ENCODE peak calls at places on chromosome 22, in six cellular contexts. S, H, C, L, N and X are unnamed samples.

GRCh38 chr22:35306350-35306967 is 6.8 kb downstream of the TOM1 start:
- DNase-seq in S (no peak), H (no peak), C (peak), L (no peak), N (no peak), X (no peak)

GRCh38 chr22:50259302-50259701 is 2.2 kb downstream of the MAPK12 start:
- DNase-seq in S (no peak), H (no peak), C (no peak), L (no peak), N (no peak), X (no peak)

GRCh38 chr22:17754233-17754925 is 19.9 kb downstream of the BID start:
- DNase-seq in S (no peak), H (no peak), C (no peak), L (no peak), N (no peak), X (no peak)

GRCh38 chr22:31753634-31754471 is at the start of gene DEPDC5:
- DNase-seq in S (peak), H (peak), C (peak), L (peak), N (peak), X (peak)

GRCh38 chr22:48605856-48606255 is 1221.8 kb downstream of the BRD1 start:
- DNase-seq in S (no peak), H (no peak), C (no peak), L (no peak), N (no peak), X (no peak)

GRCh38 chr22:50201191-50202129 is 649 bp downstream of the SELENOO start:
- DNase-seq in S (no peak), H (no peak), C (no peak), L (no peak), N (no peak), X (no peak)

GRCh38 chr22:17563936-17564391 is 666 bp downstream of the SLC25A18 start:
- DNase-seq in S (peak), H (peak), C (no peak), L (peak), N (no peak), X (no peak)

GRCh38 chr22:40519284-40519947 is 117.1 kb downstream of the MRTFA start:
- DNase-seq in S (no peak), H (no peak), C (no peak), L (no peak), N (no peak), X (no peak)

GRCh38 chr22:17779286-17780115 is 5.2 kb upstream of the BID start:
- DNase-seq in S (no peak), H (no peak), C (no peak), L (no peak), N (no peak), X (no peak)

GRCh38 chr22:47388778-47389177 is 626.3 kb downstream of the TBC1D22A start:
- DNase-seq in S (no peak), H (no peak), C (no peak), L (no peak), N (no peak), X (no peak)

GRCh38 chr22:48357196-48357595 is 1470.5 kb downstream of the BRD1 start:
- DNase-seq in S (no peak), H (no peak), C (no peak), L (no peak), N (no peak), X (no peak)

GRCh38 chr22:20833225-20833665 is 25.4 kb downstream of the PI4KA start:
- DNase-seq in S (no peak), H (no peak), C (no peak), L (no peak), N (no peak), X (no peak)

GRCh38 chr22:19195796-19196731 is 17.5 kb upstream of the SLC25A1 start:
- DNase-seq in S (no peak), H (no peak), C (no peak), L (no peak), N (no peak), X (no peak)

GRCh38 chr22:31081963-31082605 is 966 bp downstream of the SMTN start:
- DNase-seq in S (peak), H (peak), C (peak), L (peak), N (no peak), X (no peak)

GRCh38 chr22:19718255-19719054 is 4.2 kb downstream of the SEPTIN5 start:
- DNase-seq in S (no peak), H (no peak), C (no peak), L (no peak), N (no peak), X (no peak)

GRCh38 chr22:47332246-47332980 is 570.0 kb downstream of the TBC1D22A start:
- DNase-seq in S (no peak), H (no peak), C (no peak), L (no peak), N (no peak), X (no peak)

DNA sequence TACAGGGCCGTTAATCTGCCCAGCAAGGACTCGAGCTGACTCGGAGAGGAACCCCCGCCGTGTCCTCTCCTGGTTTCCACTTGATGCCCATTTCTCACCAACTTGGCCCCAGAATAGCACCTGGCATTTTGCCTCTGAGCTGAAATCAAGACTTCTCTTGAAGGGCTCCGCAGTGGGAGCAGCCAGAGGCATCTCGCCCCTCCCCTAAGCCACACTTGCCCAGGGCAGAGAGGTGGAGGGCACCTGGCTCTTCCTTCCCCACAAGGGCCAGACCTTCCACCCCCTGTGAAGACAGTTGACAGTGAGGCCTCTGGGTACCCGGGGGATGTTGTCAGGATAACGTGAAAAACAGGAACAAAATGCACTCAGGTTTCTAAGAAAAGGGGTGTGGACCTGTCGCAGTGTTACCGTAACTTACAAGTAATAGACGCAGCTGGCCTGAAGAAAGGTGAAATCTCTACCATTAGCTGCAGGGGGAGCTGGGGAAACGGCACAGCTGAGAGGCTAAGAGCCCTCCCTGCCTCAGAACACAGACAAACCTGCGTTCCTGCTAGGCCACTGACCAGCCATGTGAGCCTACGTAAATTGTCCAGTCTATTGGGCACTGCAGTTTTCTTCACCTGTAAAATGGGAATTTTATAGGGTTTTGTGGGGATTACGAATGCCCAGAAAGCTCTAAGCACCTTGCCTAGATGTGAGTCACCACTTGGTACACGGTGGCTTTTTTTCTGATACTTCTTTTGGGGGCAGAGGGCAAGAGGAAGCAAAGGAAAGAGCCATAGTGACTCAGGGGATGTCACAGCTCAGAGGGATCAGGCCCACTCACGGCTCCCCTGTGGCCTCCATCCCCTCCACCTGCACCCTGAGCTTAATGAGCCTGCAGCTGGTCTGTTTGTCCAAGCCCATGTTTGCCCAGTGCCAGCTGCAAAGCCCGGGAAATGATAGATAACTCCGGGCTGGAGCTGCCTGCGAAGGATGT is 18.6 kb upstream of the CABP7 start:
- DNase-seq in S (peak), H (no peak), C (peak), L (no peak), N (no peak), X (no peak)
- TF ChIP-seq CTCF in S (no peak), H (no peak), C (peak), L (no peak), N (no peak), X (peak)

GRCh38 chr22:44738347-44738715 is 14.0 kb upstream of the ARHGAP8 start:
- DNase-seq in S (peak), H (no peak), C (no peak), L (no peak), N (no peak), X (no peak)

GRCh38 chr22:44740307-44740706 is 12.1 kb upstream of the ARHGAP8 start:
- DNase-seq in S (no peak), H (no peak), C (no peak), L (no peak), N (no peak), X (no peak)

GRCh38 chr22:44737414-44738346 is 14.7 kb upstream of the ARHGAP8 start:
- DNase-seq in S (no peak), H (no peak), C (no peak), L (no peak), N (no peak), X (no peak)

GRCh38 chr22:44736581-44737413 is 15.6 kb upstream of the ARHGAP8 start:
- DNase-seq in S (no peak), H (no peak), C (no peak), L (no peak), N (no peak), X (no peak)

DNA sequence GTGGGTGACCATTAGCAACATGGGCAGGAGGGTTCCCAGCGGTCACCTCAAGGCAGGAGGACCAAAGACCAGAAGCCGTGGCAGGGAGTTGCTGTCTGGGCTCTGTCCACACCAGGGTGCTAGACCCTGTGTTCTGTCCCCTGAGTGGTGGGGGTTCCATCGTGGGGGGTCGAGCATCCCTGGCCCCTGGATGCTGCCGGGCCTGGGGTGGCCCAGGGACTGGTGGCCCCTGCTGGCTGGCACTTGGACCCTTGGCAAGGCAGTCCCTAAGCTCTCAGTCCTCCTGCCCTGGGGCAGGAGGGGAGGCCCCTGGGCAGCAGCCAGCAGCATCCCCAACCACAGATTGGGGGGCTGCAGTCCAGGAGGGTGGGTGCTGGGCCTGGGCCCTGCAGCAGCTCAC is 13.4 kb upstream of the ARHGAP8 start:
- DNase-seq in S (no peak), H (no peak), C (no peak), L (no peak), N (no peak), X (no peak)
- TF ChIP-seq CTCF in S (no peak), H (no peak), C (no peak), L (no peak), N (no peak), X (no peak)

DNA sequence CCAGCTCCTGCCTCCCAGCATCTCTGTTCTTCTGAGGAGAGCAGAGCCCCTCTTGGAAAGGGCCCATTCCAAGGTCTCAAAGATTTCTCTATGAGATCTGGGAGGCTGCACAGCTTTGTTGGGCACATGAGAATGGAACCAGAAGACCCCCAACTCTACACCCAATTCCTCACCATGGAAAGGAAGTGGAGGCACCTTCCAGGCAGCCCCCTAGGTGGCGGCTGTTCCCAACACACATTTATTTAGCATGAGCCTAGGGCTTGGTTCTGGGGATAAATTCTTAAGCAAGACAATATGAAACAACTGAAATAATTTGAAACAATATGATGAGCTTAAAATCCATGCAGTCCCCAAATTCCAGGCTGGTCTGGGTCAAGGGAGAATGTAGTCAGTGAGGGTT is 100.4 kb downstream of the TIMP3 start:
- DNase-seq in S (no peak), H (no peak), C (no peak), L (no peak), N (no peak), X (no peak)
- TF ChIP-seq CTCF in S (no peak), H (no peak), C (no peak), L (no peak), N (no peak), X (no peak)

GRCh38 chr22:29306830-29307657 is 594 bp downstream of the GAS2L1 start:
- DNase-seq in S (peak), H (peak), C (peak), L (peak), N (peak), X (no peak)
- TF ChIP-seq CTCF in S (no peak), H (no peak), C (no peak), L (no peak), N (no peak), X (no peak)

GRCh38 chr22:38923463-38924196 is 33.8 kb upstream of the APOBEC3A start:
- DNase-seq in S (peak), H (peak), C (peak), L (peak), N (peak), X (peak)

GRCh38 chr22:38930512-38930911 is 26.9 kb upstream of the APOBEC3A start:
- DNase-seq in S (no peak), H (no peak), C (no peak), L (no peak), N (no peak), X (no peak)

GRCh38 chr22:38925571-38926041 is 31.8 kb upstream of the APOBEC3A start:
- DNase-seq in S (no peak), H (peak), C (no peak), L (peak), N (no peak), X (no peak)

GRCh38 chr22:38924197-38924952 is 33.0 kb upstream of the APOBEC3A start:
- DNase-seq in S (peak), H (peak), C (peak), L (peak), N (peak), X (peak)

DNA sequence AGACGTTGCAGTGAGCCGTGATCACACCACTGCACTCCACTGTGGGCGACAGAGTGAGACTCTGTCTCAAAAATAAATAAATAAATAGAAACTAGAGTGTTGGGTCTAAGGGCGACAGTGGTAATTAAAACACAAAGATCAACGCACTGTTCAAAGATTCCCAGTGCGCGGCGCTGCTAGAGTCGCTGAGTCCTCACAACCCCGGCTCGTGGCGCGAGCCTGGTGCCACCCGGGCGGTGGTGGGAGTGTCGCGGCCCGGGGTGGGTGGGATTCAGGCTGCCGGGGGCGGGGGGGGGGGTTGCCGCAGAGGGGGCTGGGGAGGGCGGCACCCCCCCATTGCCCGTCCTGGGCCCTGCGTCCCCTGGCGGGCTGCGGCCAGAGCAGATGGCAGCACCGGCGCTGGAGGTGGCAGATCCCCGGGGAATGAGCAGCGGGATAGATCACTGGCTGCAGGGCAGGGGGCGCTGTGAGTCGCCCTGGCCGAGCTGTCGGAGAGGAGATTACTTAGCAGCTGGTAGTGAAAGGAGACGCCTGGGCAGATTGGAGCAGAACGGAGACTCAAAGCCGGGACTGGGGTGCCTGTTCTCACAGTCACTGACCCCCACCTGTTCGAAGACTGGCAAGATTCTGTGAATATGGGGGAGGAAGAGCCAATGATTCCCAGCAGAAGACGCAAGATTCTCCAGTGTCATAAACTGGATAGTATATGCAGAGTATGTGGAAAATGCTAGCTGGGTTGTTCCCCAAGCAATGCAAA is 30.2 kb upstream of the APOBEC3A start:
- DNase-seq in S (peak), H (peak), C (peak), L (peak), N (peak), X (no peak)
- TF ChIP-seq CTCF in S (peak), H (peak), C (peak), L (peak), N (peak), X (peak)

DNA sequence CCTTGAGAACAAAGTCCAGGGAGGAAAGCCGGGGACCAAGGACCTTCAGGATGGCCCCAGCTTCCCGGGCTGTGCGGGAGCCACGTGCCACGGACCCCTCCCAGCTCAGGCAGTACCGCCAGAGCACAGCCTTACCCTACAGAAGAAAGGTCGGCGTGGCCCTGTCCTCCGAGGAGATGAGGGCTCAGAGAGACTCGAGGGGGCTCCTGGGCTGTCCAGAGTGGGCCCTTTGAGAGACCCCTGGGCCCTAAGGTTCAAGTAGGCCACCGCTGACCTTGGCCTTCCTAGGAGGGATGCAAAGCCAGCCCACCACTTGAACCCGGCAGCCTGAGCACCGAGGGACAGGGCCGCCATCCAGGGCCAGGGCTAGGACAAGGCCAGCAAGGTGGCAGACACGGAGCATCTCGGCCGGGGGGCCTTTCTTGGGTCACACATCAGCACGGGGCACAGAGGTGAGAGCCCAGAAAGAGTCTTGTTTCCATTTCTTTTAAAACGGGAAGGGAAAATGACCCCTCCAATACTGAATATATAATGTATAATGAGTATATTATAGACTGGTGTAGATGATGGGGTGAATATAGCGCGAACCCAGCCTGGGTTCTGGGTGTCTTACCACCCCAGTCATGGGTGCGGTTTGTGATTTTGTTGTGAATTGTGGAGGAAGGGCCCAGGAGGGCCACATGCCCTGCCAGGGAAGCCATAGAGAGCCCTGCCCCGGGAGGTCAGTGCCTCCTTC is 34.4 kb upstream of the PPARA start:
- DNase-seq in S (no peak), H (no peak), C (no peak), L (no peak), N (no peak), X (no peak)
- TF ChIP-seq CTCF in S (no peak), H (no peak), C (no peak), L (no peak), N (no peak), X (no peak)

GRCh38 chr22:38513063-38513462 is 7.0 kb upstream of the DDX17 start:
- DNase-seq in S (peak), H (no peak), C (no peak), L (no peak), N (no peak), X (no peak)
- TF ChIP-seq CTCF in S (no peak), H (no peak), C (no peak), L (no peak), N (no peak), X (no peak)